ENCODE peak calls at places on chromosomes 6 and 20, in five cellular contexts. One of them, this sample, is unnamed.

GRCh38 chr20:15200139-15200538 is 862.7 kb upstream of the FLRT3 start:
- DNase-seq in cardiac muscle cell: no peak
- DNase-seq in AG20443: no peak
- DNase-seq in ELF-1: no peak
- DNase-seq in fibroblast of lung: no peak
- DNase-seq in this sample: no peak

GRCh38 chr6:145139451-145139850 is 595.9 kb downstream of the EPM2A start:
- DNase-seq in cardiac muscle cell: peak
- DNase-seq in AG20443: peak
- DNase-seq in ELF-1: no peak
- DNase-seq in fibroblast of lung: peak
- DNase-seq in this sample: peak

GRCh38 chr20:32007787-32008616 is 2.2 kb upstream of the CCM2L start:
- DNase-seq in cardiac muscle cell: no peak
- DNase-seq in AG20443: no peak
- DNase-seq in ELF-1: peak
- DNase-seq in fibroblast of lung: no peak
- DNase-seq in this sample: no peak

GRCh38 chr6:161228911-161229591 is 44.8 kb downstream of the AGPAT4 start:
- DNase-seq in cardiac muscle cell: no peak
- DNase-seq in AG20443: peak
- DNase-seq in ELF-1: peak
- DNase-seq in fibroblast of lung: peak
- DNase-seq in this sample: peak

GRCh38 chr6:27078734-27079357 is 168.7 kb upstream of the PRSS16 start:
- DNase-seq in cardiac muscle cell: peak
- DNase-seq in AG20443: peak
- DNase-seq in ELF-1: peak
- DNase-seq in fibroblast of lung: peak
- DNase-seq in this sample: peak

GRCh38 chr6:292506-293184 is 358 bp downstream of the DUSP22 start:
- DNase-seq in cardiac muscle cell: peak
- DNase-seq in AG20443: peak
- DNase-seq in ELF-1: peak
- DNase-seq in fibroblast of lung: peak
- DNase-seq in this sample: peak

GRCh38 chr6:16505711-16506362 is 255.4 kb downstream of the ATXN1 start:
- DNase-seq in cardiac muscle cell: no peak
- DNase-seq in AG20443: peak
- DNase-seq in ELF-1: no peak
- DNase-seq in fibroblast of lung: peak
- DNase-seq in this sample: peak

GRCh38 chr6:19830171-19830570 is 7.0 kb upstream of the ID4 start:
- DNase-seq in cardiac muscle cell: no peak
- DNase-seq in AG20443: peak
- DNase-seq in ELF-1: no peak
- DNase-seq in fibroblast of lung: peak
- DNase-seq in this sample: no peak

GRCh38 chr6:70957284-70957617 is 391 bp upstream of the B3GAT2 start:
- DNase-seq in cardiac muscle cell: no peak
- DNase-seq in AG20443: no peak
- DNase-seq in ELF-1: no peak
- DNase-seq in fibroblast of lung: peak
- DNase-seq in this sample: no peak

GRCh38 chr6:152993431-152993830 is 9.1 kb downstream of the MTRF1L start:
- DNase-seq in cardiac muscle cell: no peak
- DNase-seq in AG20443: no peak
- DNase-seq in ELF-1: no peak
- DNase-seq in fibroblast of lung: no peak
- DNase-seq in this sample: no peak